ENCODE peak calls at places on chromosomes 1 and 21, in seven cellular contexts. One of them, this sample, is unnamed. For H3K4me1 and H3K27me3, the result is how much of the 10 kb centered on the place peaks cover.

GRCh38 chr1:92805216-92805615 is 20.3 kb upstream of the EVI5 start:
- DNase-seq in neural progenitor cell: no peak
- DNase-seq in GM23248: no peak
- DNase-seq in neuronal stem cell: no peak
- DNase-seq in fibroblast of lung: no peak
- DNase-seq in IMR-90: peak
- DNase-seq in H1: no peak
- DNase-seq in this sample: peak

GRCh38 chr1:165847486-165847885 is 20.1 kb downstream of the UCK2 start:
- DNase-seq in neural progenitor cell: no peak
- DNase-seq in GM23248: no peak
- DNase-seq in neuronal stem cell: no peak
- DNase-seq in fibroblast of lung: no peak
- DNase-seq in IMR-90: no peak
- DNase-seq in H1: no peak
- DNase-seq in this sample: no peak

GRCh38 chr21:37153193-37153934 is 80.3 kb downstream of the TTC3 start:
- DNase-seq in neural progenitor cell: no peak
- DNase-seq in GM23248: peak
- DNase-seq in neuronal stem cell: no peak
- DNase-seq in fibroblast of lung: peak
- DNase-seq in IMR-90: peak
- DNase-seq in H1: no peak
- DNase-seq in this sample: peak

GRCh38 chr21:36452281-36452680 is 27.6 kb downstream of the CLDN14 start:
- DNase-seq in neural progenitor cell: no peak
- DNase-seq in GM23248: no peak
- DNase-seq in neuronal stem cell: no peak
- DNase-seq in fibroblast of lung: no peak
- DNase-seq in IMR-90: no peak
- DNase-seq in H1: no peak
- DNase-seq in this sample: no peak

GRCh38 chr1:225418598-225418997 is 9.2 kb downstream of the LBR start:
- DNase-seq in neural progenitor cell: no peak
- DNase-seq in GM23248: no peak
- DNase-seq in neuronal stem cell: no peak
- DNase-seq in fibroblast of lung: no peak
- DNase-seq in IMR-90: no peak
- DNase-seq in H1: no peak
- DNase-seq in this sample: no peak

GRCh38 chr1:84069236-84069845 is 70.4 kb upstream of the TTLL7 start:
- DNase-seq in neural progenitor cell: peak
- DNase-seq in GM23248: no peak
- DNase-seq in neuronal stem cell: no peak
- DNase-seq in fibroblast of lung: no peak
- DNase-seq in IMR-90: no peak
- DNase-seq in H1: no peak
- DNase-seq in this sample: no peak

GRCh38 chr1:29736582-29737188 is 500.4 kb downstream of the PTPRU start:
- DNase-seq in neural progenitor cell: peak
- DNase-seq in GM23248: peak
- DNase-seq in neuronal stem cell: peak
- DNase-seq in fibroblast of lung: peak
- DNase-seq in IMR-90: peak
- DNase-seq in H1: peak
- DNase-seq in this sample: no peak

GRCh38 chr1:10472220-10473144 is at the start of gene DFFA:
- DNase-seq in neural progenitor cell: peak
- DNase-seq in GM23248: peak
- DNase-seq in neuronal stem cell: peak
- DNase-seq in fibroblast of lung: peak
- DNase-seq in IMR-90: peak
- DNase-seq in H1: peak
- DNase-seq in this sample: peak

GRCh38 chr1:173195596-173196088 is 11.5 kb downstream of the TNFSF4 start:
- DNase-seq in neural progenitor cell: no peak
- DNase-seq in GM23248: no peak
- DNase-seq in neuronal stem cell: no peak
- DNase-seq in fibroblast of lung: no peak
- DNase-seq in IMR-90: no peak
- DNase-seq in H1: no peak
- DNase-seq in this sample: no peak

GRCh38 chr1:21212126-21212525 is 35.4 kb upstream of the EIF4G3 start:
- DNase-seq in neural progenitor cell: no peak
- DNase-seq in GM23248: peak
- DNase-seq in neuronal stem cell: no peak
- DNase-seq in fibroblast of lung: peak
- DNase-seq in IMR-90: peak
- DNase-seq in H1: no peak
- DNase-seq in this sample: no peak

GRCh38 chr1:91501527-91501859 is 842 bp downstream of the CDC7 start:
- DNase-seq in neural progenitor cell: no peak
- DNase-seq in GM23248: peak
- DNase-seq in neuronal stem cell: no peak
- DNase-seq in fibroblast of lung: peak
- DNase-seq in IMR-90: peak
- DNase-seq in H1: no peak
- DNase-seq in this sample: peak

DNA sequence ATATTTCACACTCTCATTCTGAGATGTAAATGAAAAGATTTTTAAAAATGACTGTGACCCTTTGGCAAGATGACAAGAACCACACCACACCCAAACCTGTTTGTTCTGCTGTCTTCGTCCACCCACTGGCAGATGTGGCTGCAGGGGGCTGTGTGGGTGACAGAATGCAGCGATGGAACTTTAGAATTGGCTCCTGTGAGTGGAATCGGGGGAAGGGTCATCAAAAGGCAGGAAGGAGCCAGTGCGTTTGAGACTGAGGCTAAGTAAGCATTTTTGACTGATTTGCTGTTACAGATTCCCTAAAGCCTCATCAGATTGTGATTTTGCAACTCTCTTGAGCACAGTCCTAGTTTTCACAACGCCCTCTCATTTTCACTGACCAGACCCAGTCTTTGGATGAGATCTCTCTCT is 111.2 kb upstream of the ADGRL2 start:
- DNase-seq in neural progenitor cell: no peak
- DNase-seq in GM23248: peak
- DNase-seq in neuronal stem cell: no peak
- DNase-seq in fibroblast of lung: peak
- DNase-seq in IMR-90: peak
- DNase-seq in H1: no peak
- DNase-seq in this sample: peak
- H2AFZ ChIP-seq in neural progenitor cell: peak
- H2AFZ ChIP-seq in GM23248: peak
- H2AFZ ChIP-seq in neuronal stem cell: no peak
- H2AFZ ChIP-seq in fibroblast of lung: peak
- H2AFZ ChIP-seq in IMR-90: peak
- H2AFZ ChIP-seq in H1: peak
- H2AFZ ChIP-seq in this sample: peak

GRCh38 chr21:46562472-46562871 is 42.4 kb downstream of the S100B start:
- DNase-seq in neural progenitor cell: no peak
- DNase-seq in GM23248: no peak
- DNase-seq in neuronal stem cell: no peak
- DNase-seq in fibroblast of lung: no peak
- DNase-seq in IMR-90: no peak
- DNase-seq in H1: no peak
- DNase-seq in this sample: peak

GRCh38 chr21:46561448-46562095 is 43.3 kb downstream of the S100B start:
- DNase-seq in neural progenitor cell: no peak
- DNase-seq in GM23248: no peak
- DNase-seq in neuronal stem cell: no peak
- DNase-seq in fibroblast of lung: no peak
- DNase-seq in IMR-90: no peak
- DNase-seq in H1: no peak
- DNase-seq in this sample: peak

GRCh38 chr21:46562964-46563607 is 41.8 kb downstream of the S100B start:
- DNase-seq in neural progenitor cell: no peak
- DNase-seq in GM23248: no peak
- DNase-seq in neuronal stem cell: no peak
- DNase-seq in fibroblast of lung: no peak
- DNase-seq in IMR-90: no peak
- DNase-seq in H1: no peak
- DNase-seq in this sample: peak

GRCh38 chr21:46559291-46559983 is 45.4 kb downstream of the S100B start:
- DNase-seq in neural progenitor cell: no peak
- DNase-seq in GM23248: no peak
- DNase-seq in neuronal stem cell: no peak
- DNase-seq in fibroblast of lung: no peak
- DNase-seq in IMR-90: no peak
- DNase-seq in H1: peak
- DNase-seq in this sample: peak

DNA sequence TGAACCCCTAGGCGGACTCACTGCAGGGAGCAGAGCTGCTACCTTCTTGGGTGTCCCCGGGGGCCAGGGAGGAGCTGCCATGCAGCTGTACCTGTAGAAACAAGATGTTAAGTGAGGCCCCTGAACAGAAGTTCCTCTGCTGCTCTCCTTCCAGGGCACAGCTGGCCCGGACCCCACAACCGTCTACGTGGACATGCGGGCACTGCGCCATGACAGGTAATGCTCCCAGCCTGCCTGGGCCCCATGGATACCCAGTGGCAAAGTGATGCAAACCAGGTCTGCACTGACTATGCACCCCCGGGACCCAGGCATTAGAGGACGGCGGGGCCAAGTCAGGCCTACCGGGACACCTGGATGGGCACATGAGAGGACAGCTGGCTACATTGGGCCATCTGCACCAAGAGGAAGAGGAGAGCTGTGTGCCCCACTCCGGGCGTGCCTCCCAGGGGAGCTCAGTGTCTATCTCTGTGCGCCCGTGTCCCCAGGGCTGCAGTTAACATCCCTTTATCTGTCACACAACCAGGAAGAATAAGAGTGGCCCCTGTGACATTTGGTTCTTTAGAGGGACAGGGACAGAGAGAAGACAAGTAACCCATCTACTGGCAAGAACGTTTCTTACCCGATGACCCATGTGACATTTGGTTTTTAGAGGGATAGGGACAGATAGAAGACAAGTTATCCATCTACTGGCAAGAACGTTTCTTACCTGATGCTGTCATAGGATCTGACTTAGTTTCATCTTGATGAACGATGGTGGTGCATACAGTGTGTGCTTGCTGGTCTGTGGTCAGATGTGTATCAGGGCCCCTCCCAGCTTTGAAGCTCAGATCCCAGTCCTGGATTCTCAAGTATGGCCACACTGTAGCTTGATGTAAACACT is 44.1 kb downstream of the S100B start:
- DNase-seq in neural progenitor cell: no peak
- DNase-seq in GM23248: no peak
- DNase-seq in neuronal stem cell: no peak
- DNase-seq in fibroblast of lung: no peak
- DNase-seq in IMR-90: no peak
- DNase-seq in H1: no peak
- DNase-seq in this sample: peak
- H3K4me1 ChIP-seq in neural progenitor cell: under half
- H3K4me1 ChIP-seq in GM23248: under half
- H3K4me1 ChIP-seq in neuronal stem cell: under half
- H3K4me1 ChIP-seq in fibroblast of lung: under half
- H3K4me1 ChIP-seq in IMR-90: under half
- H3K4me1 ChIP-seq in H1: under half
- H3K4me1 ChIP-seq in this sample: under half

GRCh38 chr1:18116777-18117176 is 9.2 kb downstream of the IGSF21 start:
- DNase-seq in neural progenitor cell: no peak
- DNase-seq in GM23248: no peak
- DNase-seq in neuronal stem cell: no peak
- DNase-seq in fibroblast of lung: no peak
- DNase-seq in IMR-90: no peak
- DNase-seq in H1: no peak
- DNase-seq in this sample: peak
- H3K27me3 ChIP-seq in neural progenitor cell: under half
- H3K27me3 ChIP-seq in GM23248: under half
- H3K27me3 ChIP-seq in neuronal stem cell: under half
- H3K27me3 ChIP-seq in fibroblast of lung: under half
- H3K27me3 ChIP-seq in IMR-90: under half
- H3K27me3 ChIP-seq in H1: under half
- H3K27me3 ChIP-seq in this sample: under half

GRCh38 chr1:221878134-221878533 is 136.2 kb upstream of the DUSP10 start:
- DNase-seq in neural progenitor cell: no peak
- DNase-seq in GM23248: peak
- DNase-seq in neuronal stem cell: no peak
- DNase-seq in fibroblast of lung: peak
- DNase-seq in IMR-90: peak
- DNase-seq in H1: no peak
- DNase-seq in this sample: no peak

GRCh38 chr1:221877365-221877764 is 135.5 kb upstream of the DUSP10 start:
- DNase-seq in neural progenitor cell: no peak
- DNase-seq in GM23248: no peak
- DNase-seq in neuronal stem cell: no peak
- DNase-seq in fibroblast of lung: no peak
- DNase-seq in IMR-90: no peak
- DNase-seq in H1: no peak
- DNase-seq in this sample: no peak

GRCh38 chr1:221873663-221874062 is 131.8 kb upstream of the DUSP10 start:
- DNase-seq in neural progenitor cell: no peak
- DNase-seq in GM23248: no peak
- DNase-seq in neuronal stem cell: no peak
- DNase-seq in fibroblast of lung: no peak
- DNase-seq in IMR-90: no peak
- DNase-seq in H1: no peak
- DNase-seq in this sample: no peak

GRCh38 chr1:221874285-221875003 is 132.6 kb upstream of the DUSP10 start:
- DNase-seq in neural progenitor cell: no peak
- DNase-seq in GM23248: peak
- DNase-seq in neuronal stem cell: no peak
- DNase-seq in fibroblast of lung: peak
- DNase-seq in IMR-90: peak
- DNase-seq in H1: no peak
- DNase-seq in this sample: no peak

DNA sequence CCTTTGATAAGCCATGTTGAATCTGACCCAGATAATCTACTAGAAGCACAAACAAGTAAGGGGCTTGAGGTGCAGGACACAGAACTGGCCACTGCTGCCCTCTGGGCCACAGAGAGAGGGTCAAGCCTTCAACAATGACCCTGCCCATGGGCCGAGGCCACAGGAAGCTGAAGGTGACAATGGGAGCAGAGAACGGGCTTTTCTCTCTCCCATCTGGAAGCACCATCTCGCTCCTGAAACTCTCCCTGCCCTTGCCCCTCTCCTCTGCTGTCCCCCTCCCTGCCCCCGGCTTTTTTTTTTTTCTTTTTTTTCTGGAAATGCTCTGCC is 133.1 kb upstream of the DUSP10 start:
- DNase-seq in neural progenitor cell: no peak
- DNase-seq in GM23248: no peak
- DNase-seq in neuronal stem cell: no peak
- DNase-seq in fibroblast of lung: no peak
- DNase-seq in IMR-90: no peak
- DNase-seq in H1: no peak
- DNase-seq in this sample: no peak
- H2AFZ ChIP-seq in neural progenitor cell: no peak
- H2AFZ ChIP-seq in GM23248: peak
- H2AFZ ChIP-seq in neuronal stem cell: no peak
- H2AFZ ChIP-seq in fibroblast of lung: peak
- H2AFZ ChIP-seq in IMR-90: peak
- H2AFZ ChIP-seq in H1: peak
- H2AFZ ChIP-seq in this sample: peak

GRCh38 chr21:17797967-17798366 is 21.2 kb downstream of the C21orf91 start:
- DNase-seq in neural progenitor cell: no peak
- DNase-seq in GM23248: no peak
- DNase-seq in neuronal stem cell: no peak
- DNase-seq in fibroblast of lung: no peak
- DNase-seq in IMR-90: no peak
- DNase-seq in H1: no peak
- DNase-seq in this sample: no peak
- H3K4me1 ChIP-seq in neural progenitor cell: under half
- H3K4me1 ChIP-seq in GM23248: under half
- H3K4me1 ChIP-seq in neuronal stem cell: under half
- H3K4me1 ChIP-seq in fibroblast of lung: under half
- H3K4me1 ChIP-seq in IMR-90: under half
- H3K4me1 ChIP-seq in H1: under half
- H3K4me1 ChIP-seq in this sample: under half

This sample was measured in osteoblast.